ENCODE peak calls at places on chromosomes 7 and 10, in nine cellular contexts. P, S, W, F, A, K, T, Y and M are unnamed samples.

GRCh38 chr7:65798111-65799075 is 74.5 kb upstream of the VKORC1L1 start:
- DNase-seq in P (peak; percentile 44), S (no peak), W (peak; percentile 33), F (no peak), A (no peak), K (no peak), T (no peak), Y (peak; percentile 57), M (no peak)

GRCh38 chr10:34815174-34816066 is at the start of gene PARD3:
- DNase-seq in P (peak; percentile 51), S (peak; percentile 72), W (peak; percentile 54), F (peak; percentile 68), A (no peak), K (no peak), T (peak; percentile 73), Y (peak; percentile 67), M (peak; percentile 65)

GRCh38 chr7:57354679-57355338 is 95.2 kb upstream of the ZNF716 start:
- DNase-seq in P (no peak), S (no peak), W (no peak), F (no peak), A (no peak), K (no peak), T (no peak), Y (no peak), M (no peak)

GRCh38 chr7:14748461-14748860 is 154.1 kb downstream of the DGKB start:
- DNase-seq in P (peak; percentile 79), S (no peak), W (peak; percentile 89), F (no peak), A (no peak), K (no peak), T (no peak), Y (peak; percentile 89), M (no peak)

GRCh38 chr7:6655636-6656385 is 18.7 kb downstream of the ZNF316 start:
- DNase-seq in P (no peak), S (no peak), W (no peak), F (no peak), A (peak; percentile 62), K (no peak), T (no peak), Y (no peak), M (no peak)

GRCh38 chr10:7659560-7659959 is 7.2 kb downstream of the ITIH5 start:
- DNase-seq in P (peak; percentile 46), S (no peak), W (peak; percentile 4), F (no peak), A (no peak), K (no peak), T (no peak), Y (no peak), M (no peak)

GRCh38 chr10:1169186-1169885 is 113.2 kb downstream of the WDR37 start:
- DNase-seq in P (no peak), S (no peak), W (no peak), F (no peak), A (no peak), K (no peak), T (no peak), Y (no peak), M (no peak)

GRCh38 chr7:146670532-146670931 is 553.9 kb downstream of the CNTNAP2 start:
- DNase-seq in P (no peak), S (no peak), W (no peak), F (no peak), A (no peak), K (no peak), T (no peak), Y (no peak), M (no peak)

GRCh38 chr10:50846753-50847152 is 38.7 kb downstream of the A1CF start:
- DNase-seq in P (no peak), S (no peak), W (no peak), F (no peak), A (no peak), K (no peak), T (no peak), Y (no peak), M (no peak)

GRCh38 chr10:121544301-121544869 is 53.9 kb downstream of the FGFR2 start:
- DNase-seq in P (no peak), S (no peak), W (no peak), F (no peak), A (no peak), K (no peak), T (no peak), Y (no peak), M (no peak)

GRCh38 chr7:92137531-92137930 is 3.3 kb upstream of the CYP51A1 start:
- DNase-seq in P (no peak), S (no peak), W (no peak), F (peak; percentile 16), A (no peak), K (no peak), T (no peak), Y (no peak), M (no peak)

GRCh38 chr7:51802698-51803097 is 486.1 kb upstream of the COBL start:
- DNase-seq in P (no peak), S (no peak), W (no peak), F (no peak), A (no peak), K (no peak), T (no peak), Y (no peak), M (no peak)

GRCh38 chr10:77548157-77548556 is 89.5 kb downstream of the KCNMA1 start:
- DNase-seq in P (no peak), S (no peak), W (no peak), F (no peak), A (no peak), K (no peak), T (no peak), Y (no peak), M (no peak)

GRCh38 chr7:2009541-2010001 is 223.2 kb downstream of the MAD1L1 start:
- DNase-seq in P (no peak), S (no peak), W (no peak), F (no peak), A (no peak), K (no peak), T (no peak), Y (peak; percentile 23), M (no peak)

GRCh38 chr10:103855424-103855823 is at the start of gene SH3PXD2A:
- DNase-seq in P (peak; percentile 24), S (no peak), W (no peak), F (peak; percentile 78), A (no peak), K (no peak), T (no peak), Y (peak; percentile 34), M (peak; percentile 58)

GRCh38 chr7:101631224-101631714 is 2.2 kb upstream of the MYL10 start:
- DNase-seq in P (no peak), S (no peak), W (no peak), F (no peak), A (no peak), K (no peak), T (no peak), Y (no peak), M (no peak)

GRCh38 chr10:119655566-119656001 is 4.4 kb downstream of the BAG3 start:
- DNase-seq in P (peak; percentile 80), S (peak; percentile 30), W (peak; percentile 87), F (no peak), A (peak; percentile 86), K (peak; percentile 54), T (no peak), Y (peak; percentile 82), M (no peak)

GRCh38 chr10:70563230-70563629 is 39.3 kb downstream of the PRF1 start:
- DNase-seq in P (no peak), S (no peak), W (no peak), F (no peak), A (no peak), K (no peak), T (no peak), Y (no peak), M (no peak)

GRCh38 chr10:35453855-35454532 is 117.7 kb downstream of the CCNY start:
- DNase-seq in P (peak; percentile 54), S (no peak), W (peak; percentile 78), F (no peak), A (no peak), K (no peak), T (peak; percentile 37), Y (peak; percentile 82), M (no peak)

GRCh38 chr10:20254497-20254896 is 438.3 kb downstream of the PLXDC2 start:
- DNase-seq in P (no peak), S (no peak), W (no peak), F (no peak), A (no peak), K (no peak), T (no peak), Y (no peak), M (no peak)

GRCh38 chr7:112515989-112516388 is 35.2 kb downstream of the LSMEM1 start:
- DNase-seq in P (no peak), S (peak; percentile 40), W (peak; percentile 2), F (no peak), A (no peak), K (no peak), T (no peak), Y (no peak), M (no peak)
- TF ChIP-seq CTCF in P (no peak), S (peak; percentile 23), W (no peak), F (no peak), A (no peak), K (no peak), T (no peak), Y (no peak), M (no peak)

GRCh38 chr7:21426958-21427860 is 674 bp upstream of the SP4 start:
- DNase-seq in P (peak; percentile 98), S (peak; percentile 95), W (peak; percentile 97), F (peak; percentile 99), A (peak; percentile 99), K (peak; percentile 100), T (peak; percentile 99), Y (peak; percentile 98), M (peak; percentile 99)
- TF ChIP-seq CTCF in P (no peak), S (peak; percentile 5), W (no peak), F (no peak), A (no peak), K (no peak), T (peak; percentile 11), Y (no peak), M (no peak)

GRCh38 chr10:125562737-125563136 is 120.2 kb downstream of the TEX36 start:
- DNase-seq in P (no peak), S (peak; percentile 8), W (no peak), F (no peak), A (no peak), K (no peak), T (no peak), Y (no peak), M (no peak)
- TF ChIP-seq CTCF in P (no peak), S (peak; percentile 31), W (no peak), F (no peak), A (no peak), K (no peak), T (no peak), Y (no peak), M (no peak)

DNA sequence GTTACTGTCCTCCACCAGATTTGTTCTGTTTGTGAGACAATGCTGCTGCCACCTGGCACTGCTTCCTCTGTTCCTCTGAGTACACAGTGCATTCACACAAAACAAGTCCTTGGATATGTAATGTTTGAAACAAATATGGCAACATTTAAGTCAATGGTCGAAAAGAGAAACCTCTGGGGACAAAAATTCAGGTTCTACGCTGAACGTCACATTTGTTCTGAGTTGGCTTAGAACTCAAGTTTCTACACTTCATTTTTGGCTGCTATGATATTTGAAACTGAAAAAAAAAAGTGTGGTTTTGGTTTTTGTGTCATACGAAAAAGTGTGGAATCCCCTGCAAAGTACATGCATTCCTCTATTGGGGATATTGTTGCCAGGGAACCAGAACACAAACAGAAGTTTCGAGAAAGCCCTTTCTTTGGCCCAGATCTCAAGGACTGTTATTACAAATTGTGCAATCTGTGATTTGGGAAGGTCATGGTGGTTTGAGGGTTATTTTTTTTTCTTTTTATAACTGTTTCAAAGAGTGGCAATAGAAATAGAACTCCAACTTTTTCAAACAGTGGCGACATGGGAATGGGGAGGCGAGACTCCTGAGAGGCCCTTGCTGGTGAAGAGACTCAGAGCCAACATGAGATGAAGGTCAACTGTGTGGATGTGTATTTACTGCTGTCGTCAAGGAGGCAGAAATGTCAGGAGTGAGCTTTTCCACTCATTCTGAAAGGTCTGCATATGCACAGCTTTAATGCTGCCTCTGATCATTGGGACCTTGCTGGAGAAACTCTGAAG is 127.5 kb downstream of the CUBN start:
- DNase-seq in P (peak; percentile 99), S (no peak), W (peak; percentile 99), F (no peak), A (peak; percentile 87), K (no peak), T (no peak), Y (peak; percentile 99), M (no peak)
- TF ChIP-seq CTCF in P (peak; percentile 13), S (no peak), W (no peak), F (no peak), A (no peak), K (no peak), T (no peak), Y (no peak), M (no peak)